ENCODE peak calls at places on chromosomes 4 and X, in five cellular contexts. M is kidney epithelial cell, H is stomach, C is astrocyte, S is AG09309. K is an unnamed sample.

GRCh38 chrX:56978172-56978571 is 17.2 kb downstream of the SPIN3 start:
- DNase-seq in M (no peak), H (no peak), C (peak; percentile 9), S (no peak), K (peak; percentile 4)

GRCh38 chr4:182879913-182880312 is 37.3 kb downstream of the DCTD start:
- DNase-seq in M (no peak), H (no peak), C (no peak), S (no peak), K (no peak)

GRCh38 chr4:89549907-89550306 is 242.3 kb upstream of the GPRIN3 start:
- DNase-seq in M (no peak), H (no peak), C (no peak), S (no peak), K (peak; percentile 36)

GRCh38 chr4:159047478-159048165 is 55.3 kb upstream of the RAPGEF2 start:
- DNase-seq in M (no peak), H (no peak), C (peak; percentile 93), S (no peak), K (no peak)

GRCh38 chr4:113312529-113312928 is 263.1 kb downstream of the ANK2 start:
- DNase-seq in M (no peak), H (no peak), C (no peak), S (no peak), K (no peak)

GRCh38 chrX:19673334-19674040 is 158.2 kb upstream of the MAP3K15 start:
- DNase-seq in M (peak; percentile 69), H (peak; percentile 49), C (peak; percentile 93), S (peak; percentile 75), K (peak; percentile 72)

GRCh38 chr4:120266602-120267001 is 200.0 kb upstream of the MAD2L1 start:
- DNase-seq in M (no peak), H (no peak), C (no peak), S (no peak), K (peak; percentile 50)

GRCh38 chr4:30757357-30757756 is 37.2 kb downstream of the PCDH7 start:
- DNase-seq in M (peak; percentile 73), H (no peak), C (peak; percentile 98), S (peak; percentile 63), K (peak; percentile 78)

GRCh38 chr4:31467781-31468180 is 747.6 kb downstream of the PCDH7 start:
- DNase-seq in M (no peak), H (no peak), C (peak; percentile 7), S (no peak), K (no peak)

GRCh38 chrX:68669094-68669830 is 21.8 kb downstream of the STARD8 start:
- DNase-seq in M (no peak), H (no peak), C (peak; percentile 41), S (no peak), K (no peak)

GRCh38 chrX:55004231-55004630 is 4.1 kb downstream of the APEX2 start:
- DNase-seq in M (no peak), H (no peak), C (no peak), S (no peak), K (no peak)

DNA sequence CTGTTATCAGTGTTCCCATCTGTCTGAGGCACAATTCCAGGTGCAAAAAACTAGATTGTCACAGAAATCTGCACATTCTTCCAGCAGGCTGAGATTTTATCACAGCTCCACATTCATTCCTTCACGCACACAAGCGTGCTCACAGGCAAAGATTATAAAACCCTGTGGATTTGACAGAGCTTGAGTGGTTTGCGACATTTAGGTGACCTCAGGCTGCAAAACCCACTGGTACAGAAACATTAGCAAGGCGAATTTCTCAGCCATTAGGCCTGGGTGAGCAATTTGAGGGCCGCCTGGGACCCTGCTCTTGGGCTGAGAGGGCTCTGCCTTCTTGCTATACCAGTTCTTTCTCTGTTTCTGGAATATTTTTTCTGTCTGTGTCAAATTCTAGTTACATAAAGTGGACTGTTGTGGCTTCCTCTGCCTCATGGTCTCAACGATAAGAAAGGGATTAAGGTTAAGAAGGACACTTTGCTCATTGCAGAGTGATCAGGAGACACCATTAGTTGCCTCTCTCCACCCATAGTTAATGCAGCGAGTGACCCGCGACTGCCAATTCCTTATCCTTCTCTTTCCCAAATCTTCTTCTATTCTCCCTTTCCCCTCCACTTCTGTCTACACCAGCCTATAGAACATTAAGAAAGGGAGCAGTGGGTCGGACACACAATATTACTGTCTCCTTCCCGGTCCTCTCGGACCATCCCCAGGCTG is 86.7 kb upstream of the C1QTNF7 start:
- DNase-seq in M (no peak), H (no peak), C (no peak), S (no peak), K (no peak)
- H3K4me3 ChIP-seq in M (no peak overlapping the region), H (peak overlapping the region; percentile 10), C (no peak overlapping the region), S (no peak overlapping the region), K (no peak overlapping the region)

DNA sequence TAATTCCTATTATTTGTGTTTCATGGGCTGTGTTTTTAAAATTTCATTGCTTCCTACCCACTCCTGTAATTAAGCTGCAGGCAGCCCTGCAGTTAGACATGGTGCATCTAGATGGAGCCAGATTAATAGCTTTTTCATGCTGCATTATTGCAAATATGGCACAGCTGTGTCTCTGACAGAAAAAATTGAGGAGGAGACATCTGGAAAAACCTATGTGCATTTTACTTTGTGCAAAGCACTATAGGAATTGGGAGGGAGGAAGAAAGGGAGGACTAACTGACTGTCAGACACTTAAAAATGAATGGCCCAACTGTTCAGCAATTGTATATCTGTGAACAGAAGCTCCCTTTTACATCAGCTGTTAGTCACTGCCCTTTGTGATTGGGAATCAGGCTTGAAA is 8.1 kb upstream of the RPGR start:
- DNase-seq in M (no peak), H (no peak), C (no peak), S (no peak), K (no peak)
- TF ChIP-seq CTCF in M (no peak), H (no peak), C (no peak), S (peak; percentile 11), K (peak; percentile 35)

DNA sequence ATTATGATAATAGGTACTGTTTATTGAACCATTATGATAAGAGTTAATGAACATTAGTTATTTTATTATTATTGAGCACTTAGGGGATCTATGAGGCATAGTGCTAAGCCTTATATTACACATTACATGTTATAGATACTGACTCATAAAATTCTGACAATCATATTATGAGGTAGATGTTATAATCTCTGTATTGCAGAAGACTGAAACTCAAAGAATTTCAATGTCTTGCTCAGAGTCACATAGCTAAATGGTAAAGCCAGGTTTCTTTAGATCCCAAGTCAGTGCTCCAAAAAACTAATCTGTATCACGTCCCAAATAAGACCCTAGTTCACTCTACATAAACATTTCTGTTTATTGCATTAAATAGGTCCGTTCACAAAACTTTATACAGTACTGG is 207.2 kb upstream of the CNKSR2 start:
- DNase-seq in M (no peak), H (no peak), C (no peak), S (no peak), K (no peak)
- H3K4me3 ChIP-seq in M (no peak overlapping the region), H (no peak overlapping the region), C (no peak overlapping the region), S (no peak overlapping the region), K (no peak overlapping the region)

DNA sequence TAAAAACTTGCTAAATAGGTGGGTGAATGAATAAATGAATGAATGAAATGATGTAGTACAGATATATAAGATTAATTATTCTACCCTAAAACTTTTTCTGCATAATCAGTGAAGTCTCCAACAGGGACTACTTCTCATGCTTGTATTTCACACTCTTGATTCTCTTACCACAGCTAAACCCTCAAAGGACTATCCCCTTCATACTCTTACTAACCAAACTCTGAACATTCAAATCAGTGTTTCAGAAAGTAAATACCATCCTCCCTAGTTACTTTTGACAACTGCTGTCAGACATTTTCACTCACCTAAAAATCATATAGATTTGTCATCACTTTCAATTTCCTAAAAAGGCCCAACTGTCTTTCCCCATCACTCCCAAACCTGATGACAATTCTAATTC is 234.3 kb upstream of the HHIP start:
- DNase-seq in M (no peak), H (no peak), C (no peak), S (no peak), K (no peak)
- TF ChIP-seq CTCF in M (no peak), H (no peak), C (no peak), S (no peak), K (no peak)

GRCh38 chr4:164977243-164978164 is at the start of gene TRIM61:
- DNase-seq in M (no peak), H (no peak), C (peak; percentile 15), S (no peak), K (no peak)
- H3K4me3 ChIP-seq in M (peak within 1 kb of the TSS; percentile 26), H (peak within 1 kb of the TSS; percentile 51), C (peak within 1 kb of the TSS; percentile 64), S (peak within 1 kb of the TSS; percentile 46), K (peak within 1 kb of the TSS; percentile 62)

GRCh38 chr4:108255203-108255747 is 86.5 kb upstream of the LEF1 start:
- DNase-seq in M (no peak), H (no peak), C (peak; percentile 5), S (no peak), K (no peak)
- TF ChIP-seq CTCF in M (no peak), H (no peak), C (no peak), S (no peak), K (no peak)

GRCh38 chr4:102826105-102826889 is 1.1 kb downstream of the UBE2D3 start:
- DNase-seq in M (no peak), H (no peak), C (no peak), S (no peak), K (no peak)

GRCh38 chr4:102824398-102824797 is 3.0 kb downstream of the UBE2D3 start:
- DNase-seq in M (no peak), H (no peak), C (no peak), S (no peak), K (no peak)

GRCh38 chr4:102825261-102826071 is 1.9 kb downstream of the UBE2D3 start:
- DNase-seq in M (no peak), H (no peak), C (peak; percentile 70), S (no peak), K (no peak)

GRCh38 chr4:102823464-102823863 is 3.9 kb downstream of the UBE2D3 start:
- DNase-seq in M (no peak), H (no peak), C (no peak), S (no peak), K (no peak)

DNA sequence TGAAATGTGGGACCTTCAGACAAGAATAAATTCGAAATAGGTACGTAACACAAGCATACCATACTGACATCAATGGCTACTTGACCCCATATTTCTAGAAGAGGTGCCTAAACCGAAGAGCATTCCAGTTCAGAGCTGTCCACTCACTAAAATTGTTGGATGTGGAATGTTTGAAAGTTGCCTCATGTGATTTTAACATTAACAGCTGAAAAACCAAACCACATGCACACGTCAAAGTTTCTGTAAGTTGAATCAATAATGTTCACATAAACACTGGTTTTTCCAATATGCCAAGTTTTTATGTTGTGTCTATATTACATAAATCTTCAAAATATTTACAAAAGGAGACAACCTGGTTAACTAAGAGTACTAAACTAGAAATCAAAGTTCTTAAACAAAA is 3.5 kb downstream of the UBE2D3 start:
- DNase-seq in M (no peak), H (no peak), C (no peak), S (no peak), K (no peak)
- H3K4me3 ChIP-seq in M (no peak overlapping the region), H (peak overlapping the region; percentile 71), C (peak overlapping the region; percentile 99), S (peak overlapping the region; percentile 80), K (peak overlapping the region; percentile 74)

GRCh38 chr4:126906466-126906865 is 726.3 kb upstream of the INTU start:
- DNase-seq in M (no peak), H (no peak), C (no peak), S (no peak), K (no peak)
- TF ChIP-seq CTCF in M (no peak), H (no peak), C (no peak), S (no peak), K (no peak)